ENCODE peak calls at places on chromosomes 5 and 9, in four cellular contexts. M is activated B cell treated with CpG ODN at 0.5 μM for 24 hours; O is CD4-positive, alpha-beta T cell; F is astrocyte of the spinal cord. D is an unnamed sample.
A peak's percentile ranks its signal among the peaks of the same experiment; 100 is the strongest.

GRCh38 chr5:121164632-121165031 is 687.0 kb upstream of the FTMT start:
- DNase-seq in M (no peak), O (no peak), F (no peak), D (no peak)

GRCh38 chr5:40390286-40391253 is 289.1 kb upstream of the PTGER4 start:
- DNase-seq in M (no peak), O (no peak), F (no peak), D (no peak)

GRCh38 chr5:175690586-175690985 is 32.7 kb downstream of the HRH2 start:
- DNase-seq in M (no peak), O (no peak), F (no peak), D (no peak)

GRCh38 chr9:96320749-96321280 is 18.8 kb upstream of the HSD17B3 start:
- DNase-seq in M (no peak), O (no peak), F (no peak), D (no peak)

GRCh38 chr5:53569486-53569885 is 9.0 kb downstream of the NDUFS4 start:
- DNase-seq in M (no peak), O (no peak), F (no peak), D (no peak)

GRCh38 chr5:63043792-63044191 is 465.2 kb downstream of the LRRC70 start:
- DNase-seq in M (no peak), O (no peak), F (no peak), D (no peak)

GRCh38 chr5:4362411-4362810 is 766.8 kb downstream of the IRX1 start:
- DNase-seq in M (no peak), O (no peak), F (no peak), D (no peak)

GRCh38 chr9:83355024-83355444 is 183.2 kb downstream of the FRMD3 start:
- DNase-seq in M (no peak), O (no peak), F (no peak), D (no peak)

GRCh38 chr5:52892242-52892878 is 96.8 kb upstream of the ITGA2 start:
- DNase-seq in M (no peak), O (no peak), F (no peak), D (no peak)

GRCh38 chr5:115350892-115351291 is 54.4 kb upstream of the CCDC112 start:
- DNase-seq in M (no peak), O (no peak), F (no peak), D (no peak)

GRCh38 chr5:60495644-60496520 is 204.1 kb downstream of the DEPDC1B start:
- DNase-seq in M (no peak), O (no peak), F (peak; percentile 30), D (no peak)

GRCh38 chr9:114272739-114273431 is 50.0 kb upstream of the ORM1 start:
- DNase-seq in M (no peak), O (no peak), F (no peak), D (no peak)

GRCh38 chr9:108911820-108912219 is 22.1 kb downstream of the ELP1 start:
- DNase-seq in M (no peak), O (no peak), F (no peak), D (no peak)

GRCh38 chr9:108913391-108913790 is 20.5 kb downstream of the ELP1 start:
- DNase-seq in M (no peak), O (no peak), F (no peak), D (no peak)

GRCh38 chr9:108910914-108911313 is 23.0 kb downstream of the ELP1 start:
- DNase-seq in M (no peak), O (no peak), F (no peak), D (no peak)

GRCh38 chr9:108910402-108910801 is 23.5 kb downstream of the ELP1 start:
- DNase-seq in M (no peak), O (no peak), F (no peak), D (no peak)
- TF ChIP-seq CTCF in M (no peak), O (no peak), F (no peak), D (no peak)

DNA sequence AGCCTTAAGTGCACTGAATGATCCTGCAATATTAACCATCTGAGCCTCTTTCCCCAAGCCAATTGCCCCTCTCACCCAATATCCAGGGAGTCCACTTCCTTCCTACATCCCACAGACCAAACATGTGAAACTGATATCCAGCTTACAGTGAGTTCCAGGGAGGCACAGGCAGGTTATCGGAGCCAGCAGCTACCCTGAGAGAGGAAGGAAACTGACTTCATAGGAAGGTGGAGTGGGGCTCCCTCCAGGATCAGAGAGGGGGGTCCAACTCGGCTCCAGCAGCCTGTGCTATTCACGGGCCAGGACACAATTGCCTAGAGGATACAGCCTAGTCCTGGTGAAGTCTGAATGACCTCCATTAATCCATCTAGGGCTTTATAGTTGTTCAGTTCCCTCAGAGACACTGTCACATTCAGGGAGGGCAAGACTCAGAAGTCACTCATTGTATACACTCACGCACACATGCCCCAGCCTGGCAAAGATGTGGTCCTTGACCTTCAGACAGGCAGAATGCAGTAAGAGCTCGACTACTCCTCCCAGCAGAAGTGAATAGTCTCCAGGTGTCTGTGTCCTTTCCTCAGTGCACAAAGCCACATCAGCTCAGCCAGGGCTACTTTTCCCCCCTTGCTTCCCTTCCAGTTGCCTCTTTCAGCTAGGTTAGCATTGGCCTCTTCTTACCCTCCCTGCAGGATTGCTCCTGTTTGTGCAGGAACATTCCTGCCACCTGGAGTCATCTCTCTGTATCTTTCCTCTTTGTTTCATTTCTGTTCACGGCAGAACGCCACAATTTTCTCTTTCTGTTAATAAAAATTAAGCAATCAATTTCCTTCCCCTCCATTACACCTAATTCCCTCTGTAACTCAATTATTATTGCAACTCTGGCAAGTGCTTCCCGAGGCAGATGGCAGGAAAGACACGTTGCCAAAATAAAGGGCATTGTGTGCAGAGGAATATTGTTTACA is 501.7 kb downstream of the ARHGEF28 start:
- DNase-seq in M (no peak), O (no peak), F (peak; percentile 25), D (no peak)
- TF ChIP-seq CTCF in M (no peak), O (no peak), F (peak; percentile 44), D (no peak)

GRCh38 chr5:69505306-69505705 is 12.7 kb downstream of the OCLN start:
- DNase-seq in M (no peak), O (no peak), F (no peak), D (no peak)

GRCh38 chr5:69510694-69511093 is 18.1 kb downstream of the OCLN start:
- DNase-seq in M (no peak), O (no peak), F (no peak), D (no peak)

GRCh38 chr5:69512740-69513260 is 20.2 kb downstream of the OCLN start:
- DNase-seq in M (no peak), O (no peak), F (peak; percentile 73), D (no peak)

GRCh38 chr5:69504036-69504435 is 11.4 kb downstream of the OCLN start:
- DNase-seq in M (no peak), O (no peak), F (no peak), D (no peak)

GRCh38 chr5:69509212-69509611 is 16.6 kb downstream of the OCLN start:
- DNase-seq in M (no peak), O (no peak), F (no peak), D (no peak)
- TF ChIP-seq CTCF in M (no peak), O (no peak), F (no peak), D (no peak)

GRCh38 chr9:105656131-105656921 is 5.9 kb upstream of the TAL2 start:
- DNase-seq in M (peak; percentile 31), O (no peak), F (no peak), D (no peak)
- TF ChIP-seq CTCF in M (no peak), O (no peak), F (peak; percentile 1), D (no peak)

GRCh38 chr5:102975040-102975439 is 144.9 kb downstream of the GIN1 start:
- DNase-seq in M (no peak), O (no peak), F (no peak), D (no peak)

GRCh38 chr5:102975457-102976182 is 144.3 kb downstream of the GIN1 start:
- DNase-seq in M (no peak), O (no peak), F (peak; percentile 64), D (no peak)

GRCh38 chr5:102974177-102974576 is 145.8 kb downstream of the GIN1 start:
- DNase-seq in M (no peak), O (no peak), F (no peak), D (no peak)

GRCh38 chr5:102971693-102972293 is 148.1 kb downstream of the GIN1 start:
- DNase-seq in M (no peak), O (no peak), F (peak; percentile 50), D (no peak)
- TF ChIP-seq CTCF in M (no peak), O (no peak), F (peak; percentile 55), D (peak; percentile 35)

DNA sequence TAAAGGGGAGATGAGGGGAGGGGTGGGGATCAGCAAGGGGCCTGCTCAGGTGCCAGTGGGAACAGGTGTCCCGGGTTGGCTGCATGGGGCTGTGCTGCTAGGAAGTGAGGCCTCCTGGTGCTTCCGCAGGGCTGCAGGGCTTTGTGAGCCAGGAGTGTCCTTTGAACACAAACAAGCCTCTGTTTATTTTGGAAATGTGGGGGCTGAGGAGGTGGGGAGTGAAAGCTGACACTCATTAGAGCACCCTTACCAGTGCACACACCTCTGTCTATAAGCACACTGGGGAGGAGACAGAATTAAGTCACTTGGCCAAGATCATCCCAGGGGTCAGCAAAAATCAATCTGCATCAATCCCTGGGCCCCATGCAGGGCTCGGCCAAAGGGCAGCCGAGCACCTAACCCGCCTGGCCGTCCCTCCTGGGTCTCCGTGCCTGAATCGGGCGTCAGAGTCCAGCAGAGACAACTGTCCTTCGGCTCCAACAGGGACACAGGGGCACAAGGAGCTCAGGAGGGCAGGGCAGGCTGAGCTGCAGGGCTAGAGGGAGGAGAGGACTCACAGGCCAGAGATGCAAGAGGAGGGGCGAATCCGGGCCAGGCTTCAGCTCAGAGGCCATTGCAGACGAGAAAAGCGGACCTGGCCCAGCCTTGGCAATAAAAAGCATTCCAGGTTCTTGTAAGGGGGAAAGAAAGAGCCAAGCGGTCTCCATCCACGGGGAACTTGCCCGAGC is 99.8 kb downstream of the VAV2 start:
- DNase-seq in M (no peak), O (no peak), F (no peak), D (no peak)
- TF ChIP-seq CTCF in M (no peak), O (no peak), F (no peak), D (no peak)

GRCh38 chr5:174056064-174056842 is 10.7 kb downstream of the NSG2 start:
- DNase-seq in M (no peak), O (no peak), F (no peak), D (no peak)
- TF ChIP-seq CTCF in M (no peak), O (no peak), F (peak; percentile 6), D (no peak)

GRCh38 chr5:138725153-138725884 is 27.9 kb upstream of the CTNNA1 start:
- DNase-seq in M (no peak), O (no peak), F (peak; percentile 50), D (no peak)
- TF ChIP-seq CTCF in M (no peak), O (no peak), F (peak; percentile 41), D (no peak)

GRCh38 chr5:1141827-1142226 is 30.0 kb upstream of the SLC12A7 start:
- DNase-seq in M (no peak), O (no peak), F (no peak), D (no peak)
- TF ChIP-seq CTCF in M (no peak), O (no peak), F (no peak), D (no peak)

D was measured in natural killer cell.